ENCODE peak calls at places on chromosomes 4 and X, in four cellular contexts. J, F, N and S are unnamed samples. For H3K4me1, the result is how much of the 10 kb centered on the place peaks cover.

GRCh38 chr4:150130953-150131352 is 52.7 kb downstream of the DCLK2 start:
- DNase-seq in J (no peak), F (no peak), N (no peak), S (no peak)

GRCh38 chr4:158817562-158818370 is 48.9 kb downstream of the FNIP2 start:
- DNase-seq in J (no peak), F (peak), N (no peak), S (peak)

GRCh38 chrX:15864629-15865028 is 10.0 kb upstream of the AP1S2 start:
- DNase-seq in J (no peak), F (no peak), N (no peak), S (no peak)

GRCh38 chrX:38107028-38107427 is 100.7 kb downstream of the SYTL5 start:
- DNase-seq in J (no peak), F (no peak), N (no peak), S (no peak)

GRCh38 chr4:87077834-87078585 is 142.4 kb downstream of the KLHL8 start:
- DNase-seq in J (no peak), F (peak), N (no peak), S (no peak)

GRCh38 chrX:18286322-18286831 is 65.7 kb upstream of the BEND2 start:
- DNase-seq in J (no peak), F (no peak), N (no peak), S (no peak)

GRCh38 chrX:2478546-2479419 is 22.0 kb downstream of the DHRSX start:
- DNase-seq in J (no peak), F (no peak), N (peak), S (no peak)

GRCh38 chr4:110533940-110534339 is 58.0 kb downstream of the ENPEP start:
- DNase-seq in J (no peak), F (peak), N (no peak), S (peak)

GRCh38 chrX:131830400-131831184 is 192.5 kb upstream of the STK26 start:
- DNase-seq in J (peak), F (peak), N (peak), S (peak)

GRCh38 chrX:48035891-48036290 is 29.1 kb downstream of the SPACA5 start:
- DNase-seq in J (no peak), F (peak), N (no peak), S (no peak)

GRCh38 chrX:86121916-86122315 is 26.3 kb upstream of the DACH2 start:
- DNase-seq in J (no peak), F (no peak), N (no peak), S (no peak)

GRCh38 chrX:103513476-103514108 is 5.7 kb downstream of the RAB40A start:
- DNase-seq in J (no peak), F (no peak), N (no peak), S (no peak)

GRCh38 chr4:114250439-114250891 is 271.0 kb upstream of the ARSJ start:
- DNase-seq in J (no peak), F (no peak), N (no peak), S (no peak)

GRCh38 chrX:152149648-152150047 is 11.3 kb upstream of the MAGEA10 start:
- DNase-seq in J (no peak), F (no peak), N (no peak), S (no peak)

GRCh38 chr4:83075696-83076095 is 38.8 kb downstream of the PLAC8 start:
- DNase-seq in J (no peak), F (peak), N (no peak), S (no peak)

GRCh38 chrX:54825716-54826428 is 18.3 kb downstream of the MAGED2 start:
- DNase-seq in J (no peak), F (no peak), N (no peak), S (no peak)

GRCh38 chr4:184439856-184440592 is 34.3 kb downstream of the IRF2 start:
- DNase-seq in J (no peak), F (no peak), N (no peak), S (no peak)

GRCh38 chr4:142278171-142278570 is 567.9 kb downstream of the INPP4B start:
- DNase-seq in J (no peak), F (no peak), N (no peak), S (no peak)

GRCh38 chrX:81301877-81302276 is 100.0 kb downstream of the SH3BGRL start:
- DNase-seq in J (no peak), F (peak), N (no peak), S (no peak)

GRCh38 chrX:70039758-70040157 is 10.0 kb downstream of the AWAT2 start:
- DNase-seq in J (no peak), F (no peak), N (no peak), S (no peak)

GRCh38 chr4:147794787-147795413 is 63.0 kb downstream of the ARHGAP10 start:
- DNase-seq in J (no peak), F (no peak), N (no peak), S (no peak)

GRCh38 chrX:110012818-110013484 is 10.0 kb downstream of the TMEM164 start:
- DNase-seq in J (no peak), F (no peak), N (no peak), S (peak)

DNA sequence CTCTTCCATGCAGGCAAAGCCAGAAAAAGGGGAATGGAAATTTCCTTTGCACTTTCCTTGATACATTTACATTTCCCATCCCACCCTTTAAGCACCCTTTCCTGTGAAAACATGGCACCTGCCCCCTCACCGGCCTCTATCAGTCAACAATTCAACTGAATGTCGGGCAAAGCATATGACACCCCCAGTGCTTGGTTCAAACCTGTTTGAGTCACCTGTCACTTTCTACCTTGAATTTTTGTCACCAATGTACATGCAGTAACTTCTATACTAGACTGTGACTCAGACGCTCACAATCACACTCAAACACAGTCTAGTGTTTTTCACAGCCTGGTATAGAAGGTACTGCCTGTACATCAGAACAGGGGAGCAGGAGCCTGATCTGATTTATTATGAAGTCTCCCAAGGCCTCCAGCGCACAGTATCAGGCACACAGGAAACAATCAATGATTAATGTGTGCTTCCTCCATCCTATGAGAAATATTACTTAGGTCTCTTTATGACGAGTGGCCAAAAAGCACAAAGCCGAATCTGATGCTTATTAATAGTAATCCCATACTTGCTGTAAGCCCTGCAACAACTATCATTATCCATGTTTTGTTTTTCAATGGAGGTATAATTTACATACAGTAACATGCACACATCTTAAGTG is 49.2 kb upstream of the FAM9C start:
- DNase-seq in J (peak), F (peak), N (no peak), S (no peak)
- H3K4me1 ChIP-seq in J (half or more), F (under half), N (under half), S (under half)

GRCh38 chrX:10529344-10529743 is 91.0 kb downstream of the MID1 start:
- DNase-seq in J (no peak), F (no peak), N (no peak), S (no peak)
- H3K4me1 ChIP-seq in J (under half), F (under half), N (under half), S (under half)

GRCh38 chr4:15007201-15007600 is 4.9 kb downstream of the CPEB2 start:
- DNase-seq in J (no peak), F (no peak), N (no peak), S (no peak)

GRCh38 chr4:15004701-15005301 is 2.5 kb downstream of the CPEB2 start:
- DNase-seq in J (peak), F (peak), N (peak), S (peak)

GRCh38 chr4:15005474-15006115 is 3.3 kb downstream of the CPEB2 start:
- DNase-seq in J (no peak), F (peak), N (no peak), S (no peak)

GRCh38 chr4:15003891-15004700 is 1.8 kb downstream of the CPEB2 start:
- DNase-seq in J (peak), F (peak), N (peak), S (peak)

DNA sequence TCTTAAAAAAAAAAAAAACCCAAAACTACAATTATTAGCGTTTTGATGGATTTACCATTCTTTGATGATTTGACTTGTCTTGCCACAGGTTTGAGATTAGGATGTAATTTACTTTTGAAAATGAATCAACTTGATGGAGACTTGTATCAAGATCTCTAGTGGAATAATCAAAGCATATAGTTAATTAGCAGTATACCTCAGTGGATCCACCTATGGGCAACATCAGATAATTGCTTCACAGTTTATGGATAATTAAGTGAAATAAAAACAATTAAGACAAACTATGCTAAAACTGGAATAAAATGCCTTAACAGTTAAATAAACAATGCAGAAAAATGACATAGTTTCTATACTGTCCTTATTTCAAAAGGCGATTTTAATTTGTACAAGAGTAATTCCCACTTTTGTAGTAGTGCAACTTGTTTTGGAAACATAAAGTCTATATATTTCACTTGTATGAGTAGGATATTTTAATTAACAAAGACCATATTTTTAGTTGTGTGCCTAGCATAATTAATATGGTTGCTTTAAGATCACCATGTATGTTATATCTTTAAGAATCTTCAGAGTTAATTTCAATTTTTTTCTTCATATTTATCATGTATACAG is 4.2 kb downstream of the CPEB2 start:
- DNase-seq in J (no peak), F (peak), N (no peak), S (no peak)
- H3K4me1 ChIP-seq in J (under half), F (under half), N (under half), S (under half)

GRCh38 chr4:47856713-47857112 is 18.8 kb upstream of the CORIN start:
- DNase-seq in J (no peak), F (no peak), N (no peak), S (no peak)
- H3K4me1 ChIP-seq in J (under half), F (under half), N (under half), S (under half)

GRCh38 chr4:145878501-145879435 is 59.9 kb downstream of the ZNF827 start:
- DNase-seq in J (no peak), F (peak), N (no peak), S (no peak)

GRCh38 chr4:145881991-145882390 is 56.6 kb downstream of the ZNF827 start:
- DNase-seq in J (no peak), F (no peak), N (peak), S (peak)

GRCh38 chr4:145880355-145880960 is 58.2 kb downstream of the ZNF827 start:
- DNase-seq in J (no peak), F (no peak), N (no peak), S (no peak)

GRCh38 chr4:145881585-145881984 is 57.0 kb downstream of the ZNF827 start:
- DNase-seq in J (no peak), F (no peak), N (no peak), S (no peak)

DNA sequence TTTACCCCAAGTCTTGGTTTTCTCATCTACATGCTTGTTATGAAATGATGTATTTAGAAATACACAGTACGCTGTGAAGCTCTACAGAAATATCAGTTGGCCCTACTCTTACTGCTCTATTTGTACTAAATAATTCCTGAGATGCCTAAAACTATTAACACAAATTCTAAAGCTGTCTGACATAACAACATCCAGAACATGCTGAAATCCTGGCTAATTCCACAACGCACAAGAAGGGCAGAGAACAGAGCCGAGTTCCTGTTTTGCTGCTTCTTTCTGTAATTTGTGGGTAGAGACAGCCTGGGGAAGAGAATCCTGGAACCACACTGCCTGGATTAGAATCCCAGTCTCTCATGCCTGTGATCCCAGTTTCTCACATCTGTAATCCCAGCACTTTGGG is 59.0 kb downstream of the ZNF827 start:
- DNase-seq in J (no peak), F (no peak), N (no peak), S (no peak)
- H3K4me1 ChIP-seq in J (under half), F (under half), N (under half), S (under half)

GRCh38 chr4:102808009-102808408 is 19.3 kb downstream of the UBE2D3 start:
- DNase-seq in J (no peak), F (no peak), N (no peak), S (no peak)
- H3K4me1 ChIP-seq in J (half or more), F (under half), N (under half), S (under half)